ENCODE peak calls at places on chromosomes 11 and 22, in five cellular contexts. O, S, P, I and Q are unnamed samples.

GRCh38 chr22:46824348-46824909 is 62.0 kb downstream of the TBC1D22A start:
- DNase-seq in P (no peak), S (peak), O (no peak), I (no peak), Q (no peak)

GRCh38 chr11:118694771-118695170 is 15.3 kb upstream of the TREH start:
- DNase-seq in I (no peak), P (no peak), O (no peak), S (no peak), Q (no peak)

GRCh38 chr11:17015639-17016125 is 1.5 kb upstream of the PLEKHA7 start:
- DNase-seq in P (no peak), O (no peak), S (no peak), I (no peak), Q (no peak)

GRCh38 chr22:47123827-47124442 is 361.5 kb downstream of the TBC1D22A start:
- DNase-seq in S (no peak), O (no peak), I (no peak), P (no peak), Q (no peak)

GRCh38 chr11:14300661-14301304 is 58.2 kb downstream of the RRAS2 start:
- DNase-seq in S (peak), I (peak), O (peak), P (peak), Q (peak)

GRCh38 chr11:75816561-75817239 is 1.7 kb downstream of the UVRAG start:
- DNase-seq in I (no peak), S (no peak), O (no peak), P (no peak), Q (no peak)

GRCh38 chr22:29722151-29722550 is 2.3 kb downstream of the CABP7 start:
- DNase-seq in S (no peak), P (no peak), I (no peak), O (no peak), Q (no peak)

GRCh38 chr11:132935383-132935782 is 596.9 kb downstream of the OPCML start:
- DNase-seq in O (no peak), P (no peak), S (no peak), I (no peak), Q (no peak)

GRCh38 chr11:11454671-11455223 is 101.7 kb upstream of the CSNK2A3 start:
- DNase-seq in O (no peak), S (peak), P (no peak), I (no peak), Q (no peak)